ENCODE peak calls at places on chromosome 5, in five cellular contexts. One of them, this sample, is unnamed.

GRCh38 chr5:95743248-95743647 is 12.1 kb downstream of the RHOBTB3 start:
- DNase-seq in AG10803: no peak
- DNase-seq in IMR-90: no peak
- DNase-seq in mesothelial cell of epicardium: no peak
- DNase-seq in sigmoid colon: no peak
- DNase-seq in this sample: no peak

GRCh38 chr5:219492-219891 is 1.4 kb downstream of the SDHA start:
- DNase-seq in AG10803: peak; percentile 33
- DNase-seq in IMR-90: peak; percentile 50
- DNase-seq in mesothelial cell of epicardium: no peak
- DNase-seq in sigmoid colon: no peak
- DNase-seq in this sample: no peak

GRCh38 chr5:72302171-72302570 is 17.9 kb downstream of the MRPS27 start:
- DNase-seq in AG10803: no peak
- DNase-seq in IMR-90: no peak
- DNase-seq in mesothelial cell of epicardium: no peak
- DNase-seq in sigmoid colon: no peak
- DNase-seq in this sample: no peak

GRCh38 chr5:154771383-154771901 is 16.3 kb downstream of the LARP1 start:
- DNase-seq in AG10803: peak; percentile 90
- DNase-seq in IMR-90: peak; percentile 92
- DNase-seq in mesothelial cell of epicardium: no peak
- DNase-seq in sigmoid colon: peak; percentile 77
- DNase-seq in this sample: peak; percentile 89

GRCh38 chr5:37490411-37490810 is 111.3 kb downstream of the WDR70 start:
- DNase-seq in AG10803: no peak
- DNase-seq in IMR-90: no peak
- DNase-seq in mesothelial cell of epicardium: no peak
- DNase-seq in sigmoid colon: no peak
- DNase-seq in this sample: no peak

GRCh38 chr5:17944046-17944445 is 309.8 kb downstream of the TAF11L14 start:
- DNase-seq in AG10803: no peak
- DNase-seq in IMR-90: no peak
- DNase-seq in mesothelial cell of epicardium: no peak
- DNase-seq in sigmoid colon: no peak
- DNase-seq in this sample: no peak

GRCh38 chr5:1314564-1314982 is 19.7 kb upstream of the TERT start:
- DNase-seq in AG10803: no peak
- DNase-seq in IMR-90: no peak
- DNase-seq in mesothelial cell of epicardium: peak; percentile 30
- DNase-seq in sigmoid colon: peak; percentile 53
- DNase-seq in this sample: no peak

GRCh38 chr5:36396640-36397039 is 94.9 kb upstream of the RANBP3L start:
- DNase-seq in AG10803: peak; percentile 37
- DNase-seq in IMR-90: peak; percentile 26
- DNase-seq in mesothelial cell of epicardium: no peak
- DNase-seq in sigmoid colon: no peak
- DNase-seq in this sample: no peak

GRCh38 chr5:64165160-64165499 is 513 bp upstream of the RNF180 start:
- DNase-seq in AG10803: no peak
- DNase-seq in IMR-90: no peak
- DNase-seq in mesothelial cell of epicardium: no peak
- DNase-seq in sigmoid colon: no peak
- DNase-seq in this sample: no peak

GRCh38 chr5:30098940-30099339 is 1094.5 kb upstream of the CDH6 start:
- DNase-seq in AG10803: no peak
- DNase-seq in IMR-90: no peak
- DNase-seq in mesothelial cell of epicardium: no peak
- DNase-seq in sigmoid colon: no peak
- DNase-seq in this sample: no peak

GRCh38 chr5:157745041-157745456 is 1.5 kb downstream of the LSM11 start:
- DNase-seq in AG10803: no peak
- DNase-seq in IMR-90: no peak
- DNase-seq in mesothelial cell of epicardium: no peak
- DNase-seq in sigmoid colon: no peak
- DNase-seq in this sample: no peak

GRCh38 chr5:154059039-154059430 is 20.3 kb downstream of the MFAP3 start:
- DNase-seq in AG10803: no peak
- DNase-seq in IMR-90: no peak
- DNase-seq in mesothelial cell of epicardium: no peak
- DNase-seq in sigmoid colon: no peak
- DNase-seq in this sample: no peak

GRCh38 chr5:125295405-125295872 is 549.0 kb upstream of the ZNF608 start:
- DNase-seq in AG10803: peak; percentile 4
- DNase-seq in IMR-90: peak; percentile 52
- DNase-seq in mesothelial cell of epicardium: no peak
- DNase-seq in sigmoid colon: no peak
- DNase-seq in this sample: peak; percentile 49

GRCh38 chr5:150783422-150783928 is 4.9 kb downstream of the SMIM3 start:
- DNase-seq in AG10803: peak; percentile 96
- DNase-seq in IMR-90: peak; percentile 89
- DNase-seq in mesothelial cell of epicardium: peak; percentile 55
- DNase-seq in sigmoid colon: peak; percentile 89
- DNase-seq in this sample: peak; percentile 93

GRCh38 chr5:33362915-33363314 is 77.8 kb upstream of the TARS1 start:
- DNase-seq in AG10803: peak; percentile 36
- DNase-seq in IMR-90: peak; percentile 71
- DNase-seq in mesothelial cell of epicardium: no peak
- DNase-seq in sigmoid colon: peak; percentile 77
- DNase-seq in this sample: peak; percentile 41

GRCh38 chr5:96909003-96909402 is 26.9 kb upstream of the LNPEP start:
- DNase-seq in AG10803: no peak
- DNase-seq in IMR-90: no peak
- DNase-seq in mesothelial cell of epicardium: no peak
- DNase-seq in sigmoid colon: no peak
- DNase-seq in this sample: no peak

GRCh38 chr5:80865547-80865946 is 94.6 kb upstream of the RASGRF2 start:
- DNase-seq in AG10803: peak; percentile 81
- DNase-seq in IMR-90: peak; percentile 13
- DNase-seq in mesothelial cell of epicardium: no peak
- DNase-seq in sigmoid colon: no peak
- DNase-seq in this sample: peak; percentile 18

GRCh38 chr5:133041910-133042309 is 9.9 kb upstream of the HSPA4 start:
- DNase-seq in AG10803: peak; percentile 33
- DNase-seq in IMR-90: peak; percentile 44
- DNase-seq in mesothelial cell of epicardium: no peak
- DNase-seq in sigmoid colon: no peak
- DNase-seq in this sample: peak; percentile 34

GRCh38 chr5:107372723-107373487 is 297.8 kb downstream of the EFNA5 start:
- DNase-seq in AG10803: no peak
- DNase-seq in IMR-90: peak; percentile 12
- DNase-seq in mesothelial cell of epicardium: no peak
- DNase-seq in sigmoid colon: no peak
- DNase-seq in this sample: peak; percentile 32

GRCh38 chr5:62306494-62307363 is 723 bp downstream of the KIF2A start:
- DNase-seq in AG10803: peak; percentile 43
- DNase-seq in IMR-90: peak; percentile 35
- DNase-seq in mesothelial cell of epicardium: peak; percentile 71
- DNase-seq in sigmoid colon: peak; percentile 76
- DNase-seq in this sample: peak; percentile 53

GRCh38 chr5:19492861-19493260 is 495.1 kb downstream of the CDH18 start:
- DNase-seq in AG10803: no peak
- DNase-seq in IMR-90: no peak
- DNase-seq in mesothelial cell of epicardium: no peak
- DNase-seq in sigmoid colon: no peak
- DNase-seq in this sample: no peak

GRCh38 chr5:179285236-179285635 is 60.0 kb downstream of the ADAMTS2 start:
- DNase-seq in AG10803: no peak
- DNase-seq in IMR-90: no peak
- DNase-seq in mesothelial cell of epicardium: no peak
- DNase-seq in sigmoid colon: peak; percentile 73
- DNase-seq in this sample: peak; percentile 52

GRCh38 chr5:108102463-108102862 is 279.4 kb downstream of the FBXL17 start:
- DNase-seq in AG10803: no peak
- DNase-seq in IMR-90: no peak
- DNase-seq in mesothelial cell of epicardium: no peak
- DNase-seq in sigmoid colon: no peak
- DNase-seq in this sample: peak; percentile 26

GRCh38 chr5:15807248-15807647 is 307.3 kb downstream of the FBXL7 start:
- DNase-seq in AG10803: peak; percentile 69
- DNase-seq in IMR-90: peak; percentile 13
- DNase-seq in mesothelial cell of epicardium: no peak
- DNase-seq in sigmoid colon: no peak
- DNase-seq in this sample: peak; percentile 30

GRCh38 chr5:151094861-151095260 is 14.0 kb upstream of the TNIP1 start:
- DNase-seq in AG10803: peak; percentile 50
- DNase-seq in IMR-90: no peak
- DNase-seq in mesothelial cell of epicardium: no peak
- DNase-seq in sigmoid colon: peak; percentile 78
- DNase-seq in this sample: peak; percentile 58

DNA sequence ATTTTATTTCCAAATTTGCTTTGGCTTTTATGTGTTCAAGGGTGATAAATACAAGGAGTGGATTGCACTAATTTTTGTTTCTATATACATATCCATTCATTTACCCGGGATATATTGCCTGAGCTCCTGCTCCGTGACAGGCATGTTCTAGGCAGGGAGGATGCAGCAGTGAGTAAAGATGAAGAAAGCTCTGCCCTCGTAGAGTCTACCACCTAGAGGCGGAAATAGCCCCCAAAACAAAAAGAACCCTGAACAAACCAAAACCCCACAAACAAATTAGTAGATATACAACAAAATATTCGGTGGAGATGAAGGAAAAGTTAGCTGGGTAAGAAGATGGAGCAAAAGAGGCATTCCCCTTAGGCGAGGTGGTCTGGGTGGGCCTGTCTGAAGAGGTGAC is 164.0 kb downstream of the MACROH2A1 start:
- DNase-seq in AG10803: no peak
- DNase-seq in IMR-90: no peak
- DNase-seq in mesothelial cell of epicardium: no peak
- DNase-seq in sigmoid colon: peak; percentile 11
- DNase-seq in this sample: no peak
- TF ChIP-seq CTCF in AG10803: no peak
- TF ChIP-seq CTCF in IMR-90: no peak
- TF ChIP-seq CTCF in mesothelial cell of epicardium: no peak
- TF ChIP-seq CTCF in sigmoid colon: no peak
- TF ChIP-seq CTCF in this sample: no peak

GRCh38 chr5:139268364-139269202 is 25.0 kb upstream of the MATR3 start:
- DNase-seq in AG10803: no peak
- DNase-seq in IMR-90: no peak
- DNase-seq in mesothelial cell of epicardium: no peak
- DNase-seq in sigmoid colon: no peak
- DNase-seq in this sample: no peak
- TF ChIP-seq CTCF in AG10803: peak; percentile 12
- TF ChIP-seq CTCF in IMR-90: peak; percentile 6
- TF ChIP-seq CTCF in mesothelial cell of epicardium: no peak
- TF ChIP-seq CTCF in sigmoid colon: no peak
- TF ChIP-seq CTCF in this sample: peak; percentile 3

GRCh38 chr5:129547137-129547536 is 87.0 kb downstream of the ADAMTS19 start:
- DNase-seq in AG10803: no peak
- DNase-seq in IMR-90: no peak
- DNase-seq in mesothelial cell of epicardium: no peak
- DNase-seq in sigmoid colon: no peak
- DNase-seq in this sample: no peak

GRCh38 chr5:129541648-129542251 is 81.7 kb downstream of the ADAMTS19 start:
- DNase-seq in AG10803: no peak
- DNase-seq in IMR-90: peak; percentile 9
- DNase-seq in mesothelial cell of epicardium: no peak
- DNase-seq in sigmoid colon: no peak
- DNase-seq in this sample: peak; percentile 39
- TF ChIP-seq CTCF in AG10803: no peak
- TF ChIP-seq CTCF in IMR-90: peak; percentile 25
- TF ChIP-seq CTCF in mesothelial cell of epicardium: peak; percentile 37
- TF ChIP-seq CTCF in sigmoid colon: no peak
- TF ChIP-seq CTCF in this sample: peak; percentile 35

GRCh38 chr5:54996476-54996875 is 11.1 kb upstream of the ESM1 start:
- DNase-seq in AG10803: no peak
- DNase-seq in IMR-90: peak; percentile 62
- DNase-seq in mesothelial cell of epicardium: no peak
- DNase-seq in sigmoid colon: no peak
- DNase-seq in this sample: peak; percentile 14

GRCh38 chr5:54997081-54997480 is 11.7 kb upstream of the ESM1 start:
- DNase-seq in AG10803: no peak
- DNase-seq in IMR-90: no peak
- DNase-seq in mesothelial cell of epicardium: no peak
- DNase-seq in sigmoid colon: no peak
- DNase-seq in this sample: no peak

GRCh38 chr5:54993318-54993717 is 7.9 kb upstream of the ESM1 start:
- DNase-seq in AG10803: peak; percentile 33
- DNase-seq in IMR-90: peak; percentile 38
- DNase-seq in mesothelial cell of epicardium: no peak
- DNase-seq in sigmoid colon: no peak
- DNase-seq in this sample: peak; percentile 18

GRCh38 chr5:54994628-54995027 is 9.2 kb upstream of the ESM1 start:
- DNase-seq in AG10803: no peak
- DNase-seq in IMR-90: no peak
- DNase-seq in mesothelial cell of epicardium: no peak
- DNase-seq in sigmoid colon: no peak
- DNase-seq in this sample: no peak

GRCh38 chr5:54995168-54995567 is 9.8 kb upstream of the ESM1 start:
- DNase-seq in AG10803: no peak
- DNase-seq in IMR-90: no peak
- DNase-seq in mesothelial cell of epicardium: no peak
- DNase-seq in sigmoid colon: no peak
- DNase-seq in this sample: no peak
- TF ChIP-seq CTCF in AG10803: no peak
- TF ChIP-seq CTCF in IMR-90: no peak
- TF ChIP-seq CTCF in mesothelial cell of epicardium: no peak
- TF ChIP-seq CTCF in sigmoid colon: no peak
- TF ChIP-seq CTCF in this sample: no peak

GRCh38 chr5:172751761-172752510 is 19.1 kb downstream of the DUSP1 start:
- DNase-seq in AG10803: no peak
- DNase-seq in IMR-90: no peak
- DNase-seq in mesothelial cell of epicardium: no peak
- DNase-seq in sigmoid colon: peak; percentile 50
- DNase-seq in this sample: no peak
- TF ChIP-seq CTCF in AG10803: no peak
- TF ChIP-seq CTCF in IMR-90: no peak
- TF ChIP-seq CTCF in mesothelial cell of epicardium: no peak
- TF ChIP-seq CTCF in sigmoid colon: no peak
- TF ChIP-seq CTCF in this sample: no peak

GRCh38 chr5:60295423-60295822 is 401.9 kb upstream of the PDE4D start:
- DNase-seq in AG10803: peak; percentile 25
- DNase-seq in IMR-90: peak; percentile 5
- DNase-seq in mesothelial cell of epicardium: no peak
- DNase-seq in sigmoid colon: no peak
- DNase-seq in this sample: peak; percentile 22
- TF ChIP-seq CTCF in AG10803: peak; percentile 68
- TF ChIP-seq CTCF in IMR-90: peak; percentile 42
- TF ChIP-seq CTCF in mesothelial cell of epicardium: no peak
- TF ChIP-seq CTCF in sigmoid colon: no peak
- TF ChIP-seq CTCF in this sample: peak; percentile 24

GRCh38 chr5:156314416-156314815 is 12.5 kb upstream of the SGCD start:
- DNase-seq in AG10803: no peak
- DNase-seq in IMR-90: no peak
- DNase-seq in mesothelial cell of epicardium: no peak
- DNase-seq in sigmoid colon: no peak
- DNase-seq in this sample: no peak

GRCh38 chr5:156310115-156310514 is 16.8 kb upstream of the SGCD start:
- DNase-seq in AG10803: no peak
- DNase-seq in IMR-90: no peak
- DNase-seq in mesothelial cell of epicardium: no peak
- DNase-seq in sigmoid colon: no peak
- DNase-seq in this sample: no peak

GRCh38 chr5:156312897-156313680 is 13.9 kb upstream of the SGCD start:
- DNase-seq in AG10803: no peak
- DNase-seq in IMR-90: no peak
- DNase-seq in mesothelial cell of epicardium: no peak
- DNase-seq in sigmoid colon: no peak
- DNase-seq in this sample: no peak
- TF ChIP-seq CTCF in AG10803: no peak
- TF ChIP-seq CTCF in IMR-90: no peak
- TF ChIP-seq CTCF in mesothelial cell of epicardium: no peak
- TF ChIP-seq CTCF in sigmoid colon: no peak
- TF ChIP-seq CTCF in this sample: no peak